ENCODE peak calls at places on chromosomes 7 and 10, in seven cellular contexts. K, X, I, M, Y, N and W are unnamed samples.

GRCh38 chr7:48097511-48098231 is 8.6 kb downstream of the UPP1 start:
- DNase-seq in K (no peak), X (peak), I (no peak), M (no peak), Y (no peak), N (no peak), W (no peak)

GRCh38 chr7:158446281-158446680 is 141.3 kb downstream of the PTPRN2 start:
- DNase-seq in K (no peak), X (no peak), I (no peak), M (no peak), Y (no peak), N (no peak), W (no peak)

GRCh38 chr10:80500572-80501380 is 36.9 kb upstream of the SH2D4B start:
- DNase-seq in K (no peak), X (no peak), I (peak), M (no peak), Y (no peak), N (no peak), W (no peak)

GRCh38 chr7:45656431-45656830 is 82.3 kb downstream of the ADCY1 start:
- DNase-seq in K (no peak), X (peak), I (no peak), M (no peak), Y (no peak), N (no peak), W (no peak)

GRCh38 chr10:70445718-70446485 is 4.4 kb upstream of the NODAL start:
- DNase-seq in K (no peak), X (no peak), I (peak), M (peak), Y (no peak), N (no peak), W (no peak)

GRCh38 chr10:28382520-28383269 is 79.8 kb upstream of the MPP7 start:
- DNase-seq in K (no peak), X (no peak), I (no peak), M (peak), Y (no peak), N (no peak), W (no peak)

GRCh38 chr7:144853542-144853941 is 17.7 kb upstream of the TPK1 start:
- DNase-seq in K (no peak), X (no peak), I (no peak), M (no peak), Y (no peak), N (no peak), W (no peak)

GRCh38 chr7:91864070-91864469 is 16.4 kb downstream of the MTERF1 start:
- DNase-seq in K (no peak), X (no peak), I (no peak), M (no peak), Y (no peak), N (no peak), W (no peak)

GRCh38 chr7:95605275-95605674 is 9.0 kb upstream of the PDK4 start:
- DNase-seq in K (no peak), X (no peak), I (no peak), M (no peak), Y (no peak), N (no peak), W (no peak)

GRCh38 chr10:4515711-4516110 is 310.3 kb upstream of the AKR1E2 start:
- DNase-seq in K (no peak), X (no peak), I (no peak), M (no peak), Y (no peak), N (no peak), W (no peak)

GRCh38 chr10:3624367-3624766 is 160.6 kb downstream of the KLF6 start:
- DNase-seq in K (no peak), X (no peak), I (peak), M (peak), Y (no peak), N (no peak), W (no peak)

GRCh38 chr7:131112431-131112830 is 215.2 kb upstream of the MKLN1 start:
- DNase-seq in K (no peak), X (no peak), I (no peak), M (no peak), Y (no peak), N (no peak), W (no peak)

GRCh38 chr7:12094365-12094921 is 116.7 kb upstream of the TMEM106B start:
- DNase-seq in K (no peak), X (no peak), I (no peak), M (no peak), Y (no peak), N (no peak), W (no peak)

GRCh38 chr10:86306628-86307278 is 59.8 kb downstream of the GRID1 start:
- DNase-seq in K (no peak), X (no peak), I (no peak), M (no peak), Y (peak), N (peak), W (peak)

GRCh38 chr7:118153551-118154177 is 30.3 kb upstream of the LSM8 start:
- DNase-seq in K (peak), X (no peak), I (peak), M (no peak), Y (peak), N (no peak), W (no peak)

GRCh38 chr7:45001826-45002225 is 1.8 kb downstream of the CCM2 start:
- DNase-seq in K (no peak), X (no peak), I (no peak), M (no peak), Y (no peak), N (no peak), W (no peak)

GRCh38 chr10:99906470-99906869 is 103.3 kb downstream of the DNMBP start:
- DNase-seq in K (no peak), X (no peak), I (peak), M (peak), Y (no peak), N (no peak), W (no peak)

GRCh38 chr7:84370114-84370513 is 175.5 kb upstream of the SEMA3A start:
- DNase-seq in K (no peak), X (no peak), I (no peak), M (no peak), Y (no peak), N (no peak), W (no peak)

GRCh38 chr7:157689269-157690057 is 352.7 kb downstream of the DNAJB6 start:
- DNase-seq in K (no peak), X (no peak), I (no peak), M (no peak), Y (no peak), N (no peak), W (no peak)

GRCh38 chr7:18458830-18459229 is 36.7 kb upstream of the HDAC9 start:
- DNase-seq in K (no peak), X (no peak), I (peak), M (no peak), Y (no peak), N (no peak), W (no peak)

GRCh38 chr7:142866361-142867096 is 11.7 kb downstream of the EPHB6 start:
- DNase-seq in K (peak), X (peak), I (no peak), M (no peak), Y (peak), N (peak), W (peak)

GRCh38 chr7:111012799-111013675 is 77.9 kb upstream of the LRRN3 start:
- DNase-seq in K (no peak), X (no peak), I (no peak), M (no peak), Y (no peak), N (peak), W (no peak)

GRCh38 chr7:94510582-94511456 is 1.2 kb downstream of the CASD1 start:
- DNase-seq in K (peak), X (no peak), I (peak), M (no peak), Y (peak), N (peak), W (no peak)

GRCh38 chr7:81725003-81725402 is 44.8 kb downstream of the HGF start:
- DNase-seq in K (no peak), X (no peak), I (peak), M (peak), Y (no peak), N (no peak), W (no peak)

GRCh38 chr10:27464993-27465392 is 39.1 kb upstream of the RAB18 start:
- DNase-seq in K (no peak), X (no peak), I (no peak), M (no peak), Y (no peak), N (peak), W (no peak)

GRCh38 chr7:127927339-127927679 is 103.9 kb downstream of the LRRC4 start:
- DNase-seq in K (no peak), X (no peak), I (no peak), M (no peak), Y (no peak), N (no peak), W (no peak)

GRCh38 chr10:62735464-62736188 is 68.9 kb upstream of the ADO start:
- DNase-seq in K (no peak), X (no peak), I (peak), M (no peak), Y (no peak), N (no peak), W (no peak)

GRCh38 chr7:51321961-51322515 is 5.4 kb upstream of the COBL start:
- DNase-seq in K (no peak), X (no peak), I (no peak), M (no peak), Y (no peak), N (no peak), W (no peak)
- TF ChIP-seq CTCF in K (no peak), X (no peak), I (no peak), M (no peak), Y (no peak), N (no peak), W (no peak)

DNA sequence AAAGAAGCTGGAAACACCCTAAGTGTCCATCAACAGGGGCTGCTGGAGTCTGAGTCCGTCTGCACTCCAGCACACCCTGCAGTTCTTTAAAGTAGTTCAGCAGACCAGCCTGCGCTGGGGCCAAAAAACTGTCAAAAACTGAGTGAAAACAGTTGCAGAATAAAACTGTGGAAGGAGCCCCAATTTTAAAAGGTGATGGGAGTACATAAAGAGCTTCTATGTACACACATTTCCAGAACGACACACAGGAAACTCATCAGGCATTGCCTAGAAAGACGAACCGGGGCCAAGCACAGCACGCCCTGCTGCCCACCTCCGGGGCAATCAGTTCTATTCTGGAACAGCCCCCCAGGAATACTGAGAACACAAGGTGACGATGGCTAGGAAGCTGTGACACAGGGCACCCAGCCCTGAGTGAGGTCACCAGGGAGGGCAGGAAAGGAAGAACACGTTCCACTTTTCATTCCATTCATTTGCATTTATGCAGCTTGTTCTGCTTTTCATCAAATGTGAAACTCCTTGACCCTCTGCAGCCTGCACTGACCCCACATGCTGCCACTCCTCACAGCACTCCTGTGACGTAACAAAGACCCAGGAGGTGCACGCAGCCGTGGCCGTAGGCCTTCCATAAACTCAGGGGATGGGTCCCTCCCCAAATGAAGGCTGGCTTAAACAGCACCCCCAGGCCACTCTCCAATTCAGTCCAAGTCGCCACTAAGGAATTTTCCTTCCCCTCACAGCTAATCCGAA is 29.0 kb downstream of the MAD1L1 start:
- DNase-seq in K (no peak), X (no peak), I (no peak), M (no peak), Y (no peak), N (no peak), W (no peak)
- TF ChIP-seq CTCF in K (no peak), X (no peak), I (no peak), M (peak), Y (no peak), N (no peak), W (no peak)

GRCh38 chr10:35640951-35641429 is 1.1 kb downstream of the FZD8 start:
- DNase-seq in K (peak), X (no peak), I (peak), M (peak), Y (peak), N (no peak), W (peak)
- TF ChIP-seq CTCF in K (no peak), X (no peak), I (no peak), M (no peak), Y (no peak), N (no peak), W (peak)

GRCh38 chr10:94155722-94156271 is 162.1 kb downstream of the PLCE1 start:
- DNase-seq in K (no peak), X (peak), I (no peak), M (no peak), Y (no peak), N (no peak), W (no peak)
- TF ChIP-seq CTCF in K (no peak), X (no peak), I (no peak), M (no peak), Y (no peak), N (no peak), W (no peak)

DNA sequence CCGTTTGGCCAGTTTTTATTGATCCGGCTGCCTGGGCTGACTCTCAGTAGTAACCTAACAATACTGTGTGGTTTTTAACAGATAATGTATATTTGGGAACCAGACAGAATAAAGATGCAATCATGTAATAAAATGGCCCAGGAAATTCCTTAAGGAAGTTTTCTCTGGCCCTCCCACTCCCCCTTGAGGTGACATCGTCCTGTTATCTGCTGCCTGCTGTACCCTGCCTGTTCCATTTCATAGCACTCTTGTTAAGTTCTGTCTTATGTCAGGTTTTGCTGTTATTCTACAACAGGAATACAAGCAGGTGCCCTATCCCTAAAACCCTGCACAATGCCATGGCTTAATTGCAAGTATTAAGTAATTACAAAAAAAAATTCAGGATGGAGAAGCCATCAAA is 12.5 kb downstream of the ITGB8 start:
- DNase-seq in K (peak), X (no peak), I (no peak), M (no peak), Y (no peak), N (no peak), W (no peak)
- TF ChIP-seq CTCF in K (no peak), X (no peak), I (peak), M (peak), Y (no peak), N (no peak), W (peak)

DNA sequence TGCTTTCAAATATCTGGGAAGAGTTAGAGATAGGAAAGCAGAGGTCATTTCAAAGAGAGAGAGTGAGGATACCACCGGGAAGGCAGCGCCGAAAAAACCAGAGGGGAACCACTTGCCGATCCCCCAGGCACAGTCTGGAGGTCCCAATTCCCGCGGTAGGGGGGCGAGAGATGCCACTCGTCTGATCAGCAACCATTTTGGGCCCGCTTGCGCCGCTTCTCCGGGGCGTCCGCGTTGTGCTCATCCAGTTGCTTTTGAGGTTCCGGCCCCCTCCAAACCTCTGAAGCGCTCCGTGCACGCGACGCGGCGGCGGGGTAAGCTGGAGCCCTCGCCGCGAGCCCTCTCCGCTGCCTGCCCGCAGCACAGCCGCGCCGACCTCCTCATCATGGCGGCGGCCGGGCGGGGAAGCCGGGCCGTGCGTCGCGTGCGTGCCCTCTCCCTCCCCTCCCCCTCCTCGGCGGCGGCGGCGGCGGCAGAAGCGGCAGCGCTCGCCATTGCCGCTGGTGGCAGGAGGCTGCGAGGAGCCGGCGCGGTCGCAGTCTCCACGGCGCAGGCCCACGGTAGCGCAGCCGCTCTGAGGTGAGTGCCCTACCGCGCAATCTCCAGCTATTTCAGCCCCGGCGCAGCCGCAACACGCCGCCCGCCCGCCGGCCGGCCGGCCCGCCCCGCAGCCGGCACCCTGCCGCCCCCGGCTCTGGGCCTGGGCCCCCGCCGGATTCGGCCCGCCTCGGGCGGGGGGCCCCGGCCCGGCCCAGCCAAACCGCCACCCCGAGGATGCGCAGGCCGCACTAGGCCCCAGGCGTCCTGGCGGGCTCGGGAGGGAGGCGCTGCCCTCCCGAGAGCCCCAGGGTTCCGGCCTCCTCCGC is at the start of gene NRF1:
- DNase-seq in K (peak), X (peak), I (peak), M (peak), Y (peak), N (peak), W (peak)
- TF ChIP-seq CTCF in K (no peak), X (peak), I (peak), M (no peak), Y (no peak), N (peak), W (peak)

GRCh38 chr10:52778511-52779392 is 6.2 kb upstream of the MBL2 start:
- DNase-seq in K (no peak), X (peak), I (peak), M (no peak), Y (peak), N (no peak), W (no peak)
- TF ChIP-seq CTCF in K (no peak), X (no peak), I (peak), M (peak), Y (peak), N (peak), W (peak)

GRCh38 chr10:89701238-89702120 is at the start of gene KIF20B:
- DNase-seq in K (peak), X (peak), I (peak), M (peak), Y (peak), N (peak), W (peak)
- TF ChIP-seq CTCF in K (peak), X (peak), I (peak), M (peak), Y (no peak), N (peak), W (peak)

GRCh38 chr7:151235091-151235787 is 3.0 kb downstream of the CHPF2 start:
- DNase-seq in K (no peak), X (no peak), I (no peak), M (no peak), Y (no peak), N (no peak), W (no peak)

GRCh38 chr7:151237244-151238189 is 5.2 kb downstream of the CHPF2 start:
- DNase-seq in K (no peak), X (no peak), I (no peak), M (no peak), Y (no peak), N (no peak), W (no peak)

GRCh38 chr7:151233804-151234203 is 1.5 kb downstream of the CHPF2 start:
- DNase-seq in K (no peak), X (no peak), I (no peak), M (no peak), Y (no peak), N (no peak), W (no peak)

GRCh38 chr7:151238190-151238810 is 6.0 kb downstream of the CHPF2 start:
- DNase-seq in K (no peak), X (no peak), I (no peak), M (no peak), Y (no peak), N (no peak), W (no peak)

DNA sequence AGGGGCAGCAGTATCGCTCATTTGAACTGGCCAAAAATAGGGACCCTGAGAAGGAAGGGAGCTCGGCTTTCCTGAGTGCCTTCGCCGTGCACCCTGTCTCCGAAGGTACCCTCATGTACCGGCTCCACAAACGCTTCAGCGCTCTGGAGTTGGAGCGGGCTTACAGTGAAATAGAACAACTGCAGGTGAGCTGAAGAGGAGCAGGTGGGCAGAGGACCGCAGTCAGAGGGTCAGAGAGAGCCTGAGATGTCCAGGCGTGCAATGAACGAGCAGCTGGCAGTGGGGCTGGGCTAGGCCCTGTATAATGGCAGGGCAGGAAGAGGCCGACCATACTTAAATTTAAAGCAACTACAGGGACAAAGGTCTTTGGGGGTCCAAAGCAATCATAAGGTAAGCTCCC is 4.1 kb downstream of the CHPF2 start:
- DNase-seq in K (no peak), X (no peak), I (no peak), M (no peak), Y (no peak), N (no peak), W (no peak)
- TF ChIP-seq CTCF in K (no peak), X (no peak), I (no peak), M (no peak), Y (no peak), N (no peak), W (no peak)